ENCODE peak calls at places on chromosomes 1 and 21, in seven cellular contexts. One of them, this sample, is unnamed.

GRCh38 chr1:161985301-161985825 is 38.3 kb downstream of the OLFML2B start:
- DNase-seq in transverse colon: no peak
- DNase-seq in cardiac muscle cell: no peak
- DNase-seq in fibroblast of pulmonary artery: no peak
- DNase-seq in tibial artery: no peak
- DNase-seq in brain microvascular endothelial cell: no peak
- DNase-seq in left ventricle myocardium inferior: no peak
- DNase-seq in this sample: no peak

GRCh38 chr1:173475564-173476196 is 1.5 kb upstream of the PRDX6 start:
- DNase-seq in transverse colon: peak
- DNase-seq in cardiac muscle cell: peak
- DNase-seq in fibroblast of pulmonary artery: peak
- DNase-seq in tibial artery: no peak
- DNase-seq in brain microvascular endothelial cell: peak
- DNase-seq in left ventricle myocardium inferior: no peak
- DNase-seq in this sample: no peak

GRCh38 chr1:59063501-59063900 is 233.4 kb upstream of the FGGY start:
- DNase-seq in transverse colon: no peak
- DNase-seq in cardiac muscle cell: no peak
- DNase-seq in fibroblast of pulmonary artery: no peak
- DNase-seq in tibial artery: no peak
- DNase-seq in brain microvascular endothelial cell: no peak
- DNase-seq in left ventricle myocardium inferior: no peak
- DNase-seq in this sample: no peak

GRCh38 chr1:68459796-68460195 is 10.0 kb upstream of the RPE65 start:
- DNase-seq in transverse colon: no peak
- DNase-seq in cardiac muscle cell: peak
- DNase-seq in fibroblast of pulmonary artery: peak
- DNase-seq in tibial artery: no peak
- DNase-seq in brain microvascular endothelial cell: peak
- DNase-seq in left ventricle myocardium inferior: no peak
- DNase-seq in this sample: no peak

GRCh38 chr1:226548281-226549093 is at the start of gene STUM:
- DNase-seq in transverse colon: peak
- DNase-seq in cardiac muscle cell: peak
- DNase-seq in fibroblast of pulmonary artery: peak
- DNase-seq in tibial artery: no peak
- DNase-seq in brain microvascular endothelial cell: no peak
- DNase-seq in left ventricle myocardium inferior: peak
- DNase-seq in this sample: no peak

GRCh38 chr1:56450004-56450666 is 129.2 kb downstream of the PLPP3 start:
- DNase-seq in transverse colon: no peak
- DNase-seq in cardiac muscle cell: no peak
- DNase-seq in fibroblast of pulmonary artery: no peak
- DNase-seq in tibial artery: no peak
- DNase-seq in brain microvascular endothelial cell: no peak
- DNase-seq in left ventricle myocardium inferior: no peak
- DNase-seq in this sample: no peak

GRCh38 chr1:204203206-204203767 is 7.0 kb upstream of the KISS1 start:
- DNase-seq in transverse colon: no peak
- DNase-seq in cardiac muscle cell: no peak
- DNase-seq in fibroblast of pulmonary artery: no peak
- DNase-seq in tibial artery: no peak
- DNase-seq in brain microvascular endothelial cell: no peak
- DNase-seq in left ventricle myocardium inferior: no peak
- DNase-seq in this sample: no peak

GRCh38 chr1:12604114-12604874 is 13.7 kb downstream of the DHRS3 start:
- DNase-seq in transverse colon: peak
- DNase-seq in cardiac muscle cell: peak
- DNase-seq in fibroblast of pulmonary artery: peak
- DNase-seq in tibial artery: peak
- DNase-seq in brain microvascular endothelial cell: peak
- DNase-seq in left ventricle myocardium inferior: peak
- DNase-seq in this sample: peak

GRCh38 chr1:54815086-54815876 is 14.2 kb upstream of the TTC22 start:
- DNase-seq in transverse colon: no peak
- DNase-seq in cardiac muscle cell: no peak
- DNase-seq in fibroblast of pulmonary artery: no peak
- DNase-seq in tibial artery: no peak
- DNase-seq in brain microvascular endothelial cell: no peak
- DNase-seq in left ventricle myocardium inferior: no peak
- DNase-seq in this sample: no peak

GRCh38 chr1:21308847-21309652 is 18.8 kb upstream of the ECE1 start:
- DNase-seq in transverse colon: peak
- DNase-seq in cardiac muscle cell: no peak
- DNase-seq in fibroblast of pulmonary artery: no peak
- DNase-seq in tibial artery: no peak
- DNase-seq in brain microvascular endothelial cell: no peak
- DNase-seq in left ventricle myocardium inferior: no peak
- DNase-seq in this sample: peak

GRCh38 chr1:94063379-94063778 is 57.6 kb downstream of the ABCA4 start:
- DNase-seq in transverse colon: peak
- DNase-seq in cardiac muscle cell: peak
- DNase-seq in fibroblast of pulmonary artery: peak
- DNase-seq in tibial artery: peak
- DNase-seq in brain microvascular endothelial cell: peak
- DNase-seq in left ventricle myocardium inferior: peak
- DNase-seq in this sample: no peak

GRCh38 chr1:77349275-77349674 is 67.5 kb downstream of the AK5 start:
- DNase-seq in transverse colon: no peak
- DNase-seq in cardiac muscle cell: no peak
- DNase-seq in fibroblast of pulmonary artery: no peak
- DNase-seq in tibial artery: no peak
- DNase-seq in brain microvascular endothelial cell: no peak
- DNase-seq in left ventricle myocardium inferior: no peak
- DNase-seq in this sample: no peak

GRCh38 chr1:22420456-22421053 is 31.1 kb upstream of the ZBTB40 start:
- DNase-seq in transverse colon: peak
- DNase-seq in cardiac muscle cell: peak
- DNase-seq in fibroblast of pulmonary artery: peak
- DNase-seq in tibial artery: peak
- DNase-seq in brain microvascular endothelial cell: peak
- DNase-seq in left ventricle myocardium inferior: peak
- DNase-seq in this sample: peak

GRCh38 chr1:36248250-36248894 is 24.1 kb downstream of the THRAP3 start:
- DNase-seq in transverse colon: peak
- DNase-seq in cardiac muscle cell: peak
- DNase-seq in fibroblast of pulmonary artery: peak
- DNase-seq in tibial artery: peak
- DNase-seq in brain microvascular endothelial cell: peak
- DNase-seq in left ventricle myocardium inferior: peak
- DNase-seq in this sample: peak

GRCh38 chr1:66968574-66968973 is 43.8 kb downstream of the MIER1 start:
- DNase-seq in transverse colon: no peak
- DNase-seq in cardiac muscle cell: no peak
- DNase-seq in fibroblast of pulmonary artery: no peak
- DNase-seq in tibial artery: no peak
- DNase-seq in brain microvascular endothelial cell: no peak
- DNase-seq in left ventricle myocardium inferior: no peak
- DNase-seq in this sample: no peak

DNA sequence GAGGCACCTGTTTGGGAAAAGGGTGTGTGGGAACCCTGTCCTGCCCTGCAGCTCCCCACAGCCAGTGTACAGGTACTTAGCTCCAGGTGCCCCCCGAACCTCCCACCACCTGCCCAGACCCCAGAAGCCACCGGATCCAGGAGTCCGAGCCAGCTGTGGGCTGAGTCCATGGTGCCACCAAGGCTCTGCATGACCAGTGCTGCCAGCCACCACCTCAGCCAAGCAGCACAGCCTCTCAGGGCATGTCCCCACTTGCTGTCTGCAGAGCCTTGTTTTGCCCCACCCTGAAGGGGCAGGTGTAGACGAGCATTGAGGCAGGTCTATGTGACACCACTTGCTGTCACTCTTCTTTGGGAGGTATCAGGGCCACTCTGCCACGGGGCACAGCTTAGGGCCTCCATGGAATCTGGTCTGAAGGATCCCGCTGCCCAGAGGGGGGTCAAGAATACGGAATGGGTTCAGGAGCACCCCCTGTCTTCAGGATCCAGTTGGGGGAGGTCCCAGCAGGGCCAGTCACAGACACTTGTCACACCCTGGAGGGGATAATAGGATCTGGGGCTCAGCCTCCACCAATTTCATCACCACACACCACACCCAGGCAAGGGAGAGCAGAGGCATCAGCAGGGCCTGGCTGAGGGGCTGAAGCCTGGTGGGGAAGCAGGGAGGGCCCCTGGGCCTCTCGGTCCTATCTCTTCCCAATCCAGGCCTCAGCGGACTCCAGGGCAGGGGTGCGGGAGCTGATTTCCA is 27.7 kb downstream of the ARHGEF19 start:
- DNase-seq in transverse colon: no peak
- DNase-seq in cardiac muscle cell: no peak
- DNase-seq in fibroblast of pulmonary artery: no peak
- DNase-seq in tibial artery: no peak
- DNase-seq in brain microvascular endothelial cell: no peak
- DNase-seq in left ventricle myocardium inferior: no peak
- DNase-seq in this sample: no peak
- TF ChIP-seq CTCF in transverse colon: no peak
- TF ChIP-seq CTCF in cardiac muscle cell: no peak
- TF ChIP-seq CTCF in fibroblast of pulmonary artery: no peak
- TF ChIP-seq CTCF in tibial artery: no peak
- TF ChIP-seq CTCF in brain microvascular endothelial cell: no peak
- TF ChIP-seq CTCF in left ventricle myocardium inferior: no peak
- TF ChIP-seq CTCF in this sample: no peak

GRCh38 chr1:178664278-178664677 is 60.8 kb upstream of the RALGPS2 start:
- DNase-seq in transverse colon: peak
- DNase-seq in cardiac muscle cell: no peak
- DNase-seq in fibroblast of pulmonary artery: no peak
- DNase-seq in tibial artery: no peak
- DNase-seq in brain microvascular endothelial cell: no peak
- DNase-seq in left ventricle myocardium inferior: no peak
- DNase-seq in this sample: no peak

GRCh38 chr1:178665579-178665978 is 59.5 kb upstream of the RALGPS2 start:
- DNase-seq in transverse colon: no peak
- DNase-seq in cardiac muscle cell: no peak
- DNase-seq in fibroblast of pulmonary artery: no peak
- DNase-seq in tibial artery: no peak
- DNase-seq in brain microvascular endothelial cell: no peak
- DNase-seq in left ventricle myocardium inferior: no peak
- DNase-seq in this sample: no peak

GRCh38 chr1:178660484-178660883 is 64.6 kb upstream of the RALGPS2 start:
- DNase-seq in transverse colon: no peak
- DNase-seq in cardiac muscle cell: no peak
- DNase-seq in fibroblast of pulmonary artery: no peak
- DNase-seq in tibial artery: no peak
- DNase-seq in brain microvascular endothelial cell: no peak
- DNase-seq in left ventricle myocardium inferior: no peak
- DNase-seq in this sample: no peak

GRCh38 chr1:178659789-178660208 is 65.2 kb upstream of the RALGPS2 start:
- DNase-seq in transverse colon: no peak
- DNase-seq in cardiac muscle cell: no peak
- DNase-seq in fibroblast of pulmonary artery: no peak
- DNase-seq in tibial artery: no peak
- DNase-seq in brain microvascular endothelial cell: no peak
- DNase-seq in left ventricle myocardium inferior: no peak
- DNase-seq in this sample: no peak
- H3K4me3 ChIP-seq in transverse colon: no peak
- H3K4me3 ChIP-seq in cardiac muscle cell: no peak
- H3K4me3 ChIP-seq in fibroblast of pulmonary artery: no peak
- H3K4me3 ChIP-seq in tibial artery: no peak
- H3K4me3 ChIP-seq in brain microvascular endothelial cell: no peak
- H3K4me3 ChIP-seq in left ventricle myocardium inferior: no peak
- H3K4me3 ChIP-seq in this sample: no peak

DNA sequence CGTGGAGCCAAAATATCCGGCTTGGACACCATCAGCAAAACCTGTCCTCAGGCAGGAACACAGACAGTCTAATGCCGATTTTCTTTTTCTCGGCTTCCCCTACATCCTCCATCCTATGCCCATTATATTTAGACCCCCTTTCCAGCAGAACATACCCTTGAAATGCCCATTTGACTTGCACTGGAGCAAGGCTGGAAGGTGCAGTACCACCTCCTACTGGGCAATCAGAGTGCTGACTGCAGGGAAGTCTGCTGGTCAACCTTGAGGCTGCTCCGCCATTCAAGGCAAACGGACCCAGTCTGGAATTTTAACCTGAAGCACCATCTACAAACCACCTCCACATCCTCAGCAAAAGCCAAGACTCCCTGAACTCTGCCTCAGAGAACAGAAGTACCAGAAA is 79.5 kb downstream of the TIAM1 start:
- DNase-seq in transverse colon: no peak
- DNase-seq in cardiac muscle cell: no peak
- DNase-seq in fibroblast of pulmonary artery: no peak
- DNase-seq in tibial artery: no peak
- DNase-seq in brain microvascular endothelial cell: no peak
- DNase-seq in left ventricle myocardium inferior: no peak
- DNase-seq in this sample: no peak
- TF ChIP-seq CTCF in transverse colon: no peak
- TF ChIP-seq CTCF in cardiac muscle cell: no peak
- TF ChIP-seq CTCF in fibroblast of pulmonary artery: no peak
- TF ChIP-seq CTCF in tibial artery: no peak
- TF ChIP-seq CTCF in brain microvascular endothelial cell: peak
- TF ChIP-seq CTCF in left ventricle myocardium inferior: no peak
- TF ChIP-seq CTCF in this sample: no peak

GRCh38 chr1:9200441-9200840 is 34.1 kb upstream of the H6PD start:
- DNase-seq in transverse colon: no peak
- DNase-seq in cardiac muscle cell: no peak
- DNase-seq in fibroblast of pulmonary artery: no peak
- DNase-seq in tibial artery: no peak
- DNase-seq in brain microvascular endothelial cell: no peak
- DNase-seq in left ventricle myocardium inferior: no peak
- DNase-seq in this sample: no peak

GRCh38 chr1:9204156-9204720 is 30.3 kb upstream of the H6PD start:
- DNase-seq in transverse colon: no peak
- DNase-seq in cardiac muscle cell: no peak
- DNase-seq in fibroblast of pulmonary artery: no peak
- DNase-seq in tibial artery: no peak
- DNase-seq in brain microvascular endothelial cell: no peak
- DNase-seq in left ventricle myocardium inferior: no peak
- DNase-seq in this sample: no peak

GRCh38 chr1:9201421-9202239 is 32.9 kb upstream of the H6PD start:
- DNase-seq in transverse colon: peak
- DNase-seq in cardiac muscle cell: peak
- DNase-seq in fibroblast of pulmonary artery: peak
- DNase-seq in tibial artery: peak
- DNase-seq in brain microvascular endothelial cell: peak
- DNase-seq in left ventricle myocardium inferior: no peak
- DNase-seq in this sample: peak

GRCh38 chr1:9203623-9204022 is 31.0 kb upstream of the H6PD start:
- DNase-seq in transverse colon: peak
- DNase-seq in cardiac muscle cell: no peak
- DNase-seq in fibroblast of pulmonary artery: no peak
- DNase-seq in tibial artery: no peak
- DNase-seq in brain microvascular endothelial cell: no peak
- DNase-seq in left ventricle myocardium inferior: no peak
- DNase-seq in this sample: no peak

DNA sequence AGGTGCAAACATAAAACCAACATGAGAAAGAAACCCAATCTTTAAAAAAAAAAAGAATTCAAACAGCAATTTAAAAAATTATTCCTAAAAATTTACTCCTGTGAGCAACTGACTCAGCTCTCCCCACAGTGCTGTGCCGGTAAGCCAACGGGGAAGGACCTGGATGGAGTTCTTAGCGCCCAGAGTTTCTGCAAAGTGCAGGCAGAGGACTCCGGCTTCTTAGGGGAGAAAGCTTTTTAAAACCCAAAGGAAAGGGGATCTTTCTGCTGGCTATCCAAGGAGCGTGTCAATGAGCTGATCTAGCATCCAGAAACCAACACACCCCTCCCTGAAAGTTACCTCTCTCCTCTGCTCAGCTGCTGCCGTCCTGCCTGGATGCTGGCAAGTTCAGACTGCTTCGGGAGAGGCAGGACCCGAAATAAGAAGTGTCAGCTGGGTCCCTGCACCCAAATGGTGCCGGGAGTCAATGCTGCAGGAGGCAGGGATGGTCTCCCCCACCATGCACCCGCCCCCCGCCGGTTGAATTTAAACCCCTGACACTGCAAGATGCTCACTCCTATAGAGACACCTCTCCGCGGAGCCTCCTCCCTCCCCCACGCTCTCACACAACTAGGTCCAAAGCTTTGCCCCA is 32.2 kb upstream of the H6PD start:
- DNase-seq in transverse colon: no peak
- DNase-seq in cardiac muscle cell: no peak
- DNase-seq in fibroblast of pulmonary artery: no peak
- DNase-seq in tibial artery: no peak
- DNase-seq in brain microvascular endothelial cell: peak
- DNase-seq in left ventricle myocardium inferior: no peak
- DNase-seq in this sample: no peak
- H3K4me3 ChIP-seq in transverse colon: peak
- H3K4me3 ChIP-seq in cardiac muscle cell: peak
- H3K4me3 ChIP-seq in fibroblast of pulmonary artery: peak
- H3K4me3 ChIP-seq in tibial artery: peak
- H3K4me3 ChIP-seq in brain microvascular endothelial cell: peak
- H3K4me3 ChIP-seq in left ventricle myocardium inferior: peak
- H3K4me3 ChIP-seq in this sample: peak